ENCODE peak calls at places on chromosomes 16 and 17, in four cellular contexts. J is AML-193, H is nucleus accumbens, Q is cardiac fibroblast. U is an unnamed sample.

GRCh38 chr17:20896153-20896649 is 146.6 kb downstream of the USP22 start:
- DNase-seq in J (no peak), H (no peak), Q (no peak), U (no peak)

GRCh38 chr17:74119960-74120359 is 83.5 kb upstream of the RPL38 start:
- DNase-seq in J (no peak), H (no peak), Q (no peak), U (no peak)

GRCh38 chr16:89633064-89633631 is 19.7 kb downstream of the DPEP1 start:
- DNase-seq in J (no peak), H (no peak), Q (no peak), U (no peak)

GRCh38 chr16:81219151-81219550 is 19.3 kb upstream of the BCO1 start:
- DNase-seq in J (no peak), H (no peak), Q (no peak), U (no peak)

GRCh38 chr16:89370601-89371000 is 119.8 kb downstream of the ANKRD11 start:
- DNase-seq in J (no peak), H (no peak), Q (no peak), U (no peak)

GRCh38 chr16:22397459-22397858 is 23.0 kb upstream of the CDR2 start:
- DNase-seq in J (no peak), H (no peak), Q (peak), U (no peak)

GRCh38 chr17:64275016-64275415 is 12.0 kb upstream of the TEX2 start:
- DNase-seq in J (no peak), H (no peak), Q (no peak), U (no peak)

GRCh38 chr17:27529230-27529796 is 73.1 kb downstream of the KSR1 start:
- DNase-seq in J (peak), H (no peak), Q (peak), U (peak)

GRCh38 chr17:29148790-29149430 is 31.3 kb downstream of the MYO18A start:
- DNase-seq in J (peak), H (peak), Q (peak), U (peak)

GRCh38 chr16:80604600-80605355 is 64.0 kb downstream of the DYNLRB2 start:
- DNase-seq in J (no peak), H (no peak), Q (no peak), U (no peak)

GRCh38 chr16:89418352-89418751 is 72.0 kb downstream of the ANKRD11 start:
- DNase-seq in J (no peak), H (no peak), Q (no peak), U (no peak)

GRCh38 chr17:75779987-75780889 is 4.4 kb upstream of the UNK start:
- DNase-seq in J (no peak), H (no peak), Q (no peak), U (no peak)

U was measured in KG1.